ENCODE peak calls at places on chromosomes 12 and 14, in six cellular contexts. Y is NCI-H187; Q is activated CD4-positive, alpha-beta T cell treated with anti-CD3 and anti-CD28 coated beads for 36 hours; S is psoas muscle; C is GM18507; V is mesendoderm. F is an unnamed sample.

GRCh38 chr12:12405882-12406281 is 49.0 kb downstream of the BORCS5 start:
- DNase-seq in Y (no peak), Q (no peak), S (no peak), C (no peak), V (no peak), F (peak; percentile 28)

GRCh38 chr12:106583578-106584103 is 837 bp downstream of the RFX4 start:
- DNase-seq in Y (no peak), Q (peak; percentile 53), S (no peak), C (no peak), V (no peak), F (no peak)

GRCh38 chr12:105960319-105961076 is 178.3 kb downstream of the NUAK1 start:
- DNase-seq in Y (no peak), Q (no peak), S (no peak), C (no peak), V (no peak), F (no peak)

GRCh38 chr12:113844495-113845175 is 121.5 kb downstream of the RBM19 start:
- DNase-seq in Y (no peak), Q (no peak), S (no peak), C (no peak), V (no peak), F (peak; percentile 23)

GRCh38 chr12:55934773-55935172 is 3.8 kb downstream of the DGKA start:
- DNase-seq in Y (no peak), Q (no peak), S (no peak), C (no peak), V (no peak), F (no peak)

GRCh38 chr14:60222820-60223219 is 26.2 kb upstream of the PPM1A start:
- DNase-seq in Y (no peak), Q (no peak), S (peak; percentile 78), C (no peak), V (no peak), F (peak; percentile 79)

GRCh38 chr12:101794574-101794973 is 36.2 kb downstream of the GNPTAB start:
- DNase-seq in Y (no peak), Q (no peak), S (no peak), C (no peak), V (no peak), F (no peak)

GRCh38 chr12:122078141-122079037 is at the start of gene MLXIP:
- DNase-seq in Y (peak; percentile 80), Q (peak; percentile 94), S (peak; percentile 95), C (peak; percentile 85), V (peak; percentile 95), F (peak; percentile 95)

GRCh38 chr12:45407188-45407850 is 191.4 kb downstream of the ANO6 start:
- DNase-seq in Y (no peak), Q (no peak), S (no peak), C (no peak), V (no peak), F (no peak)

GRCh38 chr14:24695265-24696241 is 61.6 kb upstream of the GZMB start:
- DNase-seq in Y (no peak), Q (no peak), S (no peak), C (no peak), V (no peak), F (no peak)

GRCh38 chr12:60172266-60172665 is 576.4 kb downstream of the SLC16A7 start:
- DNase-seq in Y (no peak), Q (no peak), S (no peak), C (no peak), V (no peak), F (no peak)

GRCh38 chr12:115871714-115872113 is 405.8 kb downstream of the MED13L start:
- DNase-seq in Y (peak; percentile 55), Q (peak; percentile 5), S (no peak), C (peak; percentile 8), V (peak; percentile 90), F (no peak)

F was measured in left ventricle myocardium inferior.